ENCODE peak calls at places on chromosome 14, in five cellular contexts. One of them, this sample, is unnamed.

GRCh38 chr14:98177551-98177950 is 1094.4 kb downstream of the BCL11B start:
- DNase-seq in astrocyte of the spinal cord: no peak
- DNase-seq in cardiac fibroblast: no peak
- DNase-seq in IMR-90: no peak
- DNase-seq in PC-3: no peak
- DNase-seq in this sample: peak

GRCh38 chr14:38145142-38145541 is 62.6 kb upstream of the SSTR1 start:
- DNase-seq in astrocyte of the spinal cord: no peak
- DNase-seq in cardiac fibroblast: no peak
- DNase-seq in IMR-90: no peak
- DNase-seq in PC-3: no peak
- DNase-seq in this sample: no peak

GRCh38 chr14:95011449-95012020 is 145.8 kb downstream of the DICER1 start:
- DNase-seq in astrocyte of the spinal cord: no peak
- DNase-seq in cardiac fibroblast: no peak
- DNase-seq in IMR-90: no peak
- DNase-seq in PC-3: no peak
- DNase-seq in this sample: no peak

GRCh38 chr14:96484391-96484790 is 17.8 kb upstream of the PAPOLA start:
- DNase-seq in astrocyte of the spinal cord: no peak
- DNase-seq in cardiac fibroblast: no peak
- DNase-seq in IMR-90: no peak
- DNase-seq in PC-3: peak
- DNase-seq in this sample: no peak

GRCh38 chr14:23294346-23294733 is 8.3 kb downstream of the PPP1R3E start:
- DNase-seq in astrocyte of the spinal cord: no peak
- DNase-seq in cardiac fibroblast: no peak
- DNase-seq in IMR-90: no peak
- DNase-seq in PC-3: no peak
- DNase-seq in this sample: no peak

GRCh38 chr14:50792634-50793068 is 38.3 kb downstream of the NIN start:
- DNase-seq in astrocyte of the spinal cord: no peak
- DNase-seq in cardiac fibroblast: no peak
- DNase-seq in IMR-90: no peak
- DNase-seq in PC-3: no peak
- DNase-seq in this sample: no peak

GRCh38 chr14:30291216-30291615 is 267.7 kb upstream of the G2E3 start:
- DNase-seq in astrocyte of the spinal cord: peak
- DNase-seq in cardiac fibroblast: peak
- DNase-seq in IMR-90: peak
- DNase-seq in PC-3: peak
- DNase-seq in this sample: peak

GRCh38 chr14:91229005-91229382 is 15.5 kb downstream of the GPR68 start:
- DNase-seq in astrocyte of the spinal cord: no peak
- DNase-seq in cardiac fibroblast: no peak
- DNase-seq in IMR-90: no peak
- DNase-seq in PC-3: no peak
- DNase-seq in this sample: no peak

GRCh38 chr14:60862283-60862682 is 118.6 kb downstream of the TRMT5 start:
- DNase-seq in astrocyte of the spinal cord: peak
- DNase-seq in cardiac fibroblast: peak
- DNase-seq in IMR-90: no peak
- DNase-seq in PC-3: peak
- DNase-seq in this sample: no peak

GRCh38 chr14:75025082-75025481 is 22.4 kb downstream of the EIF2B2 start:
- DNase-seq in astrocyte of the spinal cord: no peak
- DNase-seq in cardiac fibroblast: peak
- DNase-seq in IMR-90: peak
- DNase-seq in PC-3: peak
- DNase-seq in this sample: no peak

GRCh38 chr14:68362841-68363240 is 430.0 kb downstream of the ZFP36L1 start:
- DNase-seq in astrocyte of the spinal cord: no peak
- DNase-seq in cardiac fibroblast: no peak
- DNase-seq in IMR-90: no peak
- DNase-seq in PC-3: no peak
- DNase-seq in this sample: no peak

GRCh38 chr14:38255673-38256357 is at the start of gene CLEC14A:
- DNase-seq in astrocyte of the spinal cord: peak
- DNase-seq in cardiac fibroblast: no peak
- DNase-seq in IMR-90: no peak
- DNase-seq in PC-3: no peak
- DNase-seq in this sample: no peak

GRCh38 chr14:96098309-96098998 is 59.3 kb downstream of the C14orf132 start:
- DNase-seq in astrocyte of the spinal cord: peak
- DNase-seq in cardiac fibroblast: peak
- DNase-seq in IMR-90: peak
- DNase-seq in PC-3: peak
- DNase-seq in this sample: peak

GRCh38 chr14:23373041-23373440 is 432 bp downstream of the IL25 start:
- DNase-seq in astrocyte of the spinal cord: no peak
- DNase-seq in cardiac fibroblast: no peak
- DNase-seq in IMR-90: no peak
- DNase-seq in PC-3: no peak
- DNase-seq in this sample: no peak

GRCh38 chr14:98242903-98243302 is 1029.1 kb downstream of the BCL11B start:
- DNase-seq in astrocyte of the spinal cord: no peak
- DNase-seq in cardiac fibroblast: no peak
- DNase-seq in IMR-90: no peak
- DNase-seq in PC-3: no peak
- DNase-seq in this sample: no peak

GRCh38 chr14:103380719-103381377 is 4.4 kb upstream of the MARK3 start:
- DNase-seq in astrocyte of the spinal cord: no peak
- DNase-seq in cardiac fibroblast: no peak
- DNase-seq in IMR-90: no peak
- DNase-seq in PC-3: no peak
- DNase-seq in this sample: no peak

GRCh38 chr14:51895425-51895824 is 35.0 kb downstream of the GNG2 start:
- DNase-seq in astrocyte of the spinal cord: no peak
- DNase-seq in cardiac fibroblast: no peak
- DNase-seq in IMR-90: no peak
- DNase-seq in PC-3: no peak
- DNase-seq in this sample: no peak

GRCh38 chr14:68624541-68625220 is 168.2 kb downstream of the ZFP36L1 start:
- DNase-seq in astrocyte of the spinal cord: no peak
- DNase-seq in cardiac fibroblast: no peak
- DNase-seq in IMR-90: no peak
- DNase-seq in PC-3: no peak
- DNase-seq in this sample: peak

GRCh38 chr14:56858422-56858821 is 48.1 kb upstream of the OTX2 start:
- DNase-seq in astrocyte of the spinal cord: no peak
- DNase-seq in cardiac fibroblast: no peak
- DNase-seq in IMR-90: no peak
- DNase-seq in PC-3: no peak
- DNase-seq in this sample: no peak

GRCh38 chr14:87067597-87067996 is 925.4 kb downstream of the GALC start:
- DNase-seq in astrocyte of the spinal cord: no peak
- DNase-seq in cardiac fibroblast: no peak
- DNase-seq in IMR-90: no peak
- DNase-seq in PC-3: no peak
- DNase-seq in this sample: no peak

GRCh38 chr14:70257526-70257925 is 68.8 kb upstream of the SLC8A3 start:
- DNase-seq in astrocyte of the spinal cord: no peak
- DNase-seq in cardiac fibroblast: no peak
- DNase-seq in IMR-90: no peak
- DNase-seq in PC-3: peak
- DNase-seq in this sample: no peak

GRCh38 chr14:77228056-77228455 is 43.0 kb downstream of the NGB start:
- DNase-seq in astrocyte of the spinal cord: no peak
- DNase-seq in cardiac fibroblast: no peak
- DNase-seq in IMR-90: no peak
- DNase-seq in PC-3: no peak
- DNase-seq in this sample: no peak

GRCh38 chr14:21990116-21990515 is 316.5 kb upstream of the OR4E1 start:
- DNase-seq in astrocyte of the spinal cord: no peak
- DNase-seq in cardiac fibroblast: peak
- DNase-seq in IMR-90: no peak
- DNase-seq in PC-3: peak
- DNase-seq in this sample: no peak

GRCh38 chr14:72457641-72458040 is 436.3 kb downstream of the DPF3 start:
- DNase-seq in astrocyte of the spinal cord: peak
- DNase-seq in cardiac fibroblast: peak
- DNase-seq in IMR-90: peak
- DNase-seq in PC-3: peak
- DNase-seq in this sample: peak

GRCh38 chr14:62081012-62081612 is 318.9 kb downstream of the SNAPC1 start:
- DNase-seq in astrocyte of the spinal cord: no peak
- DNase-seq in cardiac fibroblast: no peak
- DNase-seq in IMR-90: no peak
- DNase-seq in PC-3: no peak
- DNase-seq in this sample: no peak
- H3K4me3 ChIP-seq in astrocyte of the spinal cord: no peak
- H3K4me3 ChIP-seq in cardiac fibroblast: no peak
- H3K4me3 ChIP-seq in IMR-90: no peak
- H3K4me3 ChIP-seq in PC-3: no peak
- H3K4me3 ChIP-seq in this sample: no peak

DNA sequence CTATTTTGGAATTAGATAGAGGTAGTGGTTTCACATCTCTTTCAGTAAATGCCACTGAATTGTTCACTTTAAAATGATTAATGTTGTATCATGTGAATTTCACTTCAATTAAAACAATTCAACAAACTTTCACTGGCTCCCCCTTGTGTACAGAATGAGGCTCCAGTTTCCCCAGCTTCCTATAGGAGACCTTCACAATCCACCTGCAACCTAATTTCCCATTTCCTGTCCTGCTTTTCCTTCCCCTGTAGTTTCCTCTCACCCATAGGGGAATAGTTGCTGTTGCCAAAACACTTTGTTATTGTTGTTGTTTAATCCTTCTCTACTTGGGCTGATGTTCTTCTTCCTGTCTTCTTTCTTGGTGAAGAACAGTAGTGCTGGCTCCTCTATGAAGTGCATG is 59.8 kb downstream of the NPAS3 start:
- DNase-seq in astrocyte of the spinal cord: peak
- DNase-seq in cardiac fibroblast: peak
- DNase-seq in IMR-90: peak
- DNase-seq in PC-3: peak
- DNase-seq in this sample: peak
- TF ChIP-seq CTCF in astrocyte of the spinal cord: peak
- TF ChIP-seq CTCF in cardiac fibroblast: peak
- TF ChIP-seq CTCF in IMR-90: peak
- TF ChIP-seq CTCF in PC-3: peak
- TF ChIP-seq CTCF in this sample: peak

GRCh38 chr14:99247091-99247729 is 24.8 kb downstream of the BCL11B start:
- DNase-seq in astrocyte of the spinal cord: no peak
- DNase-seq in cardiac fibroblast: no peak
- DNase-seq in IMR-90: no peak
- DNase-seq in PC-3: no peak
- DNase-seq in this sample: no peak
- H3K4me3 ChIP-seq in astrocyte of the spinal cord: no peak
- H3K4me3 ChIP-seq in cardiac fibroblast: no peak
- H3K4me3 ChIP-seq in IMR-90: no peak
- H3K4me3 ChIP-seq in PC-3: no peak
- H3K4me3 ChIP-seq in this sample: no peak

GRCh38 chr14:36646664-36647416 is 14.8 kb upstream of the PAX9 start:
- DNase-seq in astrocyte of the spinal cord: no peak
- DNase-seq in cardiac fibroblast: no peak
- DNase-seq in IMR-90: no peak
- DNase-seq in PC-3: no peak
- DNase-seq in this sample: peak
- TF ChIP-seq CTCF in astrocyte of the spinal cord: no peak
- TF ChIP-seq CTCF in cardiac fibroblast: no peak
- TF ChIP-seq CTCF in IMR-90: peak
- TF ChIP-seq CTCF in PC-3: no peak
- TF ChIP-seq CTCF in this sample: no peak

GRCh38 chr14:28057286-28058011 is 709.1 kb upstream of the FOXG1 start:
- DNase-seq in astrocyte of the spinal cord: peak
- DNase-seq in cardiac fibroblast: peak
- DNase-seq in IMR-90: no peak
- DNase-seq in PC-3: no peak
- DNase-seq in this sample: no peak
- H3K4me3 ChIP-seq in astrocyte of the spinal cord: no peak
- H3K4me3 ChIP-seq in cardiac fibroblast: no peak
- H3K4me3 ChIP-seq in IMR-90: no peak
- H3K4me3 ChIP-seq in PC-3: peak
- H3K4me3 ChIP-seq in this sample: no peak

GRCh38 chr14:105947599-105947998 is 421.2 kb downstream of the TMEM121 start:
- DNase-seq in astrocyte of the spinal cord: no peak
- DNase-seq in cardiac fibroblast: no peak
- DNase-seq in IMR-90: no peak
- DNase-seq in PC-3: no peak
- DNase-seq in this sample: no peak

GRCh38 chr14:105945891-105946290 is 419.5 kb downstream of the TMEM121 start:
- DNase-seq in astrocyte of the spinal cord: no peak
- DNase-seq in cardiac fibroblast: no peak
- DNase-seq in IMR-90: no peak
- DNase-seq in PC-3: peak
- DNase-seq in this sample: peak

GRCh38 chr14:105943973-105944602 is 417.7 kb downstream of the TMEM121 start:
- DNase-seq in astrocyte of the spinal cord: no peak
- DNase-seq in cardiac fibroblast: no peak
- DNase-seq in IMR-90: no peak
- DNase-seq in PC-3: no peak
- DNase-seq in this sample: peak

GRCh38 chr14:105941226-105942166 is 415.1 kb downstream of the TMEM121 start:
- DNase-seq in astrocyte of the spinal cord: no peak
- DNase-seq in cardiac fibroblast: no peak
- DNase-seq in IMR-90: no peak
- DNase-seq in PC-3: no peak
- DNase-seq in this sample: peak

DNA sequence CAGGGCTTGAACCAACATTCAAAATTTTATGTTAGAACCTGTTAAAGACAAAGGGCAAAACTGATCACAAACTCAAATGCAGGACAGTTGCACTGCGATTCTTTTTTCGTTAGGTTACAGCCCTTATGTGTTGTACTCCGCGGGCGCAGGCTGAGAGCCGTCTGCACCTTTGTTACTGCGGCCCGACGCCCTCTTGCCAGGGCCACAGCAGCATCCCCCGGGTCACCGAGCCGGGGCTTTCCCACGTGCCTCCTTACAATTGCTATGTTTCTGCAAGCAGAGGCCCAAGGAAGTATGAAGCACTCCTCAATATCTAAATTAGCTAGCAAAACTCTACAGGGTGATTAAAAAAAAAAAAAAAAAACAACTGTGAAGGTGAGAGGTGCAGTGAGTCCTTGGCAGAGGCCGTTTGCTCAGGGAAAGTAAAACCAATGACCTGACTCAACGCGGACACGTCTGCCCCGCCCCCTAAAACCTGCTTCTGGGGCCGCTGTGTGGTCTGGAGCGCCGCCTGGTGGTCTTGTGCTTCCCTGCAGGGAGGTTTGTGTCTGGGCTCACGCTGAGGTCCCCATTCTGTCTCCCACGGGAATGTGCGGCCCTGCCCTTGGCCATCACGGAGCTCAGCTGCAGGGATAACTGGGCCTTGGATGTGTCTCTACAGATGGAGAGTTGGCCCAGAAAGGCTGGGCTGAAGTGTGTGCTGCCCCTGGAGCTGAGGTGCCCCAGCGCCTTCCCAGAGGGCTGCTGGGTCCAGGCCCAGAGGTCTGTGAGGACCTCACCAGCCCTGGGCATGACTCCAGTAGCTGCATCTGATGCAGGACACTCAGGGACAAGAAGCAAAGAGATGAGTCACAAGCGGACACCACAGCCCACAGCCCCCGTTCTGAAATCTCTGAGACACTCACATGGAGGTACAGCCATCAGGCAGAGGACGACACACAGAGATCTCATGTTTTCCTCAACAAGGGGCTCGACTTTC is 418.5 kb downstream of the TMEM121 start:
- DNase-seq in astrocyte of the spinal cord: no peak
- DNase-seq in cardiac fibroblast: peak
- DNase-seq in IMR-90: no peak
- DNase-seq in PC-3: peak
- DNase-seq in this sample: peak
- TF ChIP-seq CTCF in astrocyte of the spinal cord: peak
- TF ChIP-seq CTCF in cardiac fibroblast: peak
- TF ChIP-seq CTCF in IMR-90: no peak
- TF ChIP-seq CTCF in PC-3: peak
- TF ChIP-seq CTCF in this sample: peak